ENCODE peak calls at places on chromosomes 7 and 10, in ten cellular contexts. Q, P, Z, G, U, M, E, V, S and T are unnamed samples.

GRCh38 chr10:78893217-78893616 is 175.5 kb upstream of the ZMIZ1 start:
- DNase-seq in P (no peak), Z (peak; percentile 11), E (peak; percentile 49), S (no peak), U (no peak), Q (no peak), G (no peak), M (no peak), V (no peak), T (peak; percentile 71)

GRCh38 chr7:101164071-101164840 is 1.1 kb downstream of the VGF start:
- DNase-seq in G (peak; percentile 8), Z (no peak), Q (peak; percentile 77), P (no peak), E (peak; percentile 89), U (no peak), M (no peak), S (no peak), V (peak; percentile 87), T (no peak)

GRCh38 chr7:17441557-17441956 is 143.1 kb downstream of the AHR start:
- DNase-seq in V (no peak), U (no peak), E (no peak), G (no peak), S (no peak), Q (no peak), M (no peak), Z (no peak), P (no peak), T (no peak)

GRCh38 chr7:155653773-155654172 is 9.3 kb downstream of the RBM33 start:
- DNase-seq in E (no peak), V (no peak), M (no peak), Q (no peak), U (no peak), S (no peak), P (no peak), G (no peak), Z (no peak), T (no peak)

GRCh38 chr10:93478873-93479272 is 3.3 kb downstream of the MYOF start:
- DNase-seq in G (no peak), V (no peak), E (no peak), P (no peak), U (no peak), Z (no peak), M (no peak), S (no peak), Q (no peak), T (peak; percentile 27)

GRCh38 chr7:157253850-157254249 is 83.0 kb upstream of the DNAJB6 start:
- DNase-seq in M (no peak), E (no peak), Q (no peak), G (no peak), Z (peak; percentile 54), S (no peak), U (no peak), P (no peak), V (no peak), T (no peak)

GRCh38 chr7:29071203-29071804 is 75.0 kb downstream of the CPVL start:
- DNase-seq in G (no peak), E (no peak), M (no peak), V (no peak), U (no peak), P (no peak), Q (no peak), Z (no peak), S (no peak), T (no peak)

GRCh38 chr10:70967591-70968588 is 79.5 kb upstream of the PCBD1 start:
- DNase-seq in G (peak; percentile 11), Q (no peak), V (no peak), M (peak; percentile 43), U (no peak), Z (no peak), E (no peak), S (no peak), P (no peak), T (no peak)

GRCh38 chr10:24444337-24444736 is 235.4 kb downstream of the KIAA1217 start:
- DNase-seq in Q (no peak), P (no peak), M (no peak), S (peak; percentile 79), U (no peak), V (no peak), Z (no peak), G (no peak), E (no peak), T (no peak)

GRCh38 chr10:97542169-97543024 is 30.2 kb upstream of the ANKRD2 start:
- DNase-seq in U (no peak), Q (peak; percentile 78), Z (peak; percentile 54), V (no peak), S (peak; percentile 80), E (no peak), G (peak; percentile 23), P (no peak), M (no peak), T (peak; percentile 98)

GRCh38 chr10:15262036-15262713 is 93.7 kb upstream of the NMT2 start:
- DNase-seq in U (no peak), Z (no peak), V (no peak), Q (no peak), P (peak; percentile 29), E (no peak), M (no peak), G (no peak), S (no peak), T (no peak)

GRCh38 chr10:66307826-66308225 is 618.0 kb upstream of the LRRTM3 start:
- DNase-seq in P (no peak), G (no peak), V (no peak), Q (no peak), S (no peak), Z (no peak), E (no peak), U (no peak), M (no peak), T (no peak)

GRCh38 chr10:110664483-110665420 is 20.6 kb downstream of the RBM20 start:
- DNase-seq in Z (no peak), E (no peak), P (no peak), Q (peak; percentile 35), G (no peak), U (no peak), V (no peak), M (no peak), S (peak; percentile 74), T (no peak)

GRCh38 chr7:19215421-19215820 is 70.2 kb upstream of the FERD3L start:
- DNase-seq in E (no peak), Z (no peak), S (peak; percentile 51), U (no peak), M (no peak), Q (peak; percentile 25), P (no peak), V (no peak), G (peak; percentile 27), T (no peak)

GRCh38 chr7:16668978-16669377 is 23.0 kb downstream of the BZW2 start:
- DNase-seq in G (no peak), U (no peak), E (no peak), M (no peak), Z (no peak), V (no peak), S (no peak), P (no peak), Q (no peak), T (no peak)

GRCh38 chr10:46091834-46092522 is 45.9 kb upstream of the MSMB start:
- DNase-seq in Z (no peak), M (no peak), U (no peak), P (no peak), S (no peak), V (no peak), G (peak; percentile 62), E (peak; percentile 84), Q (no peak), T (peak; percentile 89)

GRCh38 chr10:131695814-131696165 is 205.0 kb upstream of the PPP2R2D start:
- DNase-seq in G (no peak), P (no peak), Q (no peak), U (no peak), Z (no peak), E (peak; percentile 73), V (no peak), S (no peak), M (no peak), T (peak; percentile 89)

GRCh38 chr7:122423591-122423990 is 119.0 kb upstream of the FEZF1 start:
- DNase-seq in Q (no peak), P (no peak), M (no peak), V (no peak), U (no peak), G (no peak), Z (no peak), S (no peak), E (no peak), T (no peak)

GRCh38 chr10:110065269-110065668 is 57.5 kb downstream of the ADD3 start:
- DNase-seq in M (no peak), S (no peak), Q (no peak), E (no peak), G (no peak), P (no peak), U (no peak), V (no peak), Z (no peak), T (no peak)

GRCh38 chr10:117596666-117597065 is 54.1 kb downstream of the EMX2 start:
- DNase-seq in S (no peak), Z (no peak), P (no peak), U (no peak), E (no peak), M (no peak), V (no peak), Q (no peak), G (no peak), T (no peak)